ENCODE peak calls at places on chromosomes 11 and 22, in six cellular contexts. R is spleen, D is Panc1, H is lower leg skin, Y is HCT116, S is endothelial cell of umbilical vein. B is an unnamed sample.

GRCh38 chr11:5092821-5093585 is 23.6 kb downstream of the OR52E1 start:
- DNase-seq in D (no peak), H (no peak), Y (no peak), S (no peak), R (no peak), B (peak; percentile 67)

GRCh38 chr11:115817844-115818565 is 313.8 kb upstream of the CADM1 start:
- DNase-seq in R (no peak), H (no peak), Y (no peak), S (no peak), D (no peak), B (no peak)

GRCh38 chr22:31753005-31753633 is 700 bp upstream of the DEPDC5 start:
- DNase-seq in H (peak; percentile 87), R (peak; percentile 89), D (no peak), Y (no peak), S (no peak), B (no peak)

GRCh38 chr22:32024791-32025190 is 18.3 kb upstream of the SLC5A1 start:
- DNase-seq in R (no peak), S (no peak), H (no peak), Y (no peak), D (no peak), B (no peak)

GRCh38 chr11:129013737-129014475 is 71.2 kb upstream of the TP53AIP1 start:
- DNase-seq in Y (no peak), S (no peak), H (no peak), R (no peak), D (no peak), B (no peak)

GRCh38 chr22:18091916-18092526 is 14.2 kb downstream of the PEX26 start:
- DNase-seq in S (peak; percentile 89), R (no peak), D (no peak), Y (no peak), H (peak; percentile 93), B (no peak)

GRCh38 chr11:93329936-93330445 is 551 bp upstream of the DEUP1 start:
- DNase-seq in D (no peak), H (no peak), R (no peak), Y (no peak), S (no peak), B (no peak)

GRCh38 chr22:48376936-48377335 is 1450.7 kb downstream of the BRD1 start:
- DNase-seq in D (no peak), S (no peak), Y (no peak), H (peak; percentile 57), R (peak; percentile 51), B (no peak)

GRCh38 chr22:47202819-47203553 is 440.5 kb downstream of the TBC1D22A start:
- DNase-seq in Y (no peak), S (no peak), R (peak; percentile 62), D (no peak), H (peak; percentile 78), B (no peak)

GRCh38 chr22:30636226-30637077 is 871 bp downstream of the SLC35E4 start:
- DNase-seq in H (peak; percentile 87), D (no peak), Y (no peak), R (peak; percentile 84), S (peak; percentile 31), B (no peak)

GRCh38 chr22:25718109-25718830 is 23.7 kb upstream of the MYO18B start:
- DNase-seq in R (no peak), D (no peak), S (no peak), H (no peak), Y (no peak), B (no peak)

GRCh38 chr22:40258463-40259046 is 80.8 kb downstream of the TNRC6B start:
- DNase-seq in R (no peak), H (no peak), S (peak; percentile 49), D (no peak), Y (peak; percentile 82), B (no peak)

GRCh38 chr11:124200671-124201070 is 17.5 kb downstream of the OR10D3 start:
- DNase-seq in R (no peak), H (no peak), D (no peak), Y (no peak), S (no peak), B (no peak)

GRCh38 chr22:24380220-24381218 is 46.9 kb upstream of the ADORA2A start:
- DNase-seq in R (no peak), S (no peak), Y (no peak), D (no peak), H (no peak), B (no peak)

GRCh38 chr11:18364495-18365047 is 29.8 kb upstream of the LDHA start:
- DNase-seq in H (no peak), S (no peak), R (no peak), D (no peak), Y (no peak), B (no peak)

GRCh38 chr11:63445720-63446119 is 45.2 kb downstream of the PLAAT5 start:
- DNase-seq in R (no peak), H (no peak), Y (no peak), D (no peak), S (no peak), B (no peak)

GRCh38 chr11:47366020-47366490 is 12.3 kb downstream of the SPI1 start:
- DNase-seq in Y (no peak), D (no peak), H (no peak), S (no peak), R (no peak), B (no peak)

GRCh38 chr11:12125609-12126149 is 15.3 kb downstream of the MICAL2 start:
- DNase-seq in H (no peak), D (no peak), Y (peak; percentile 29), S (no peak), R (no peak), B (no peak)

GRCh38 chr11:10633261-10633660 is 60.3 kb downstream of the IRAG1 start:
- DNase-seq in S (no peak), R (no peak), D (no peak), H (peak; percentile 40), Y (no peak), B (no peak)

GRCh38 chr11:69065136-69065710 is 16.5 kb downstream of the TPCN2 start:
- DNase-seq in Y (no peak), R (no peak), S (no peak), H (no peak), D (no peak), B (no peak)

GRCh38 chr11:34755671-34756070 is 134.8 kb downstream of the EHF start:
- DNase-seq in S (no peak), R (no peak), D (no peak), Y (no peak), H (no peak), B (no peak)

GRCh38 chr11:126700773-126701554 is 299.6 kb downstream of the KIRREL3 start:
- DNase-seq in Y (no peak), H (no peak), R (no peak), S (no peak), D (no peak), B (no peak)

GRCh38 chr11:59158206-59159068 is 13.5 kb upstream of the DTX4 start:
- DNase-seq in R (no peak), Y (peak; percentile 47), S (peak; percentile 76), D (no peak), H (no peak), B (peak; percentile 29)

GRCh38 chr22:25403752-25404471 is 160.6 kb upstream of the GRK3 start:
- DNase-seq in Y (no peak), D (no peak), H (no peak), S (no peak), R (no peak), B (no peak)

GRCh38 chr11:119389611-119390254 is 8.2 kb upstream of the USP2 start:
- DNase-seq in R (no peak), D (no peak), H (no peak), S (no peak), Y (no peak), B (no peak)
- TF ChIP-seq CTCF in R (no peak), D (peak; percentile 71), H (no peak), S (no peak), Y (no peak), B (peak; percentile 43)

GRCh38 chr11:6319001-6319878 is 1.1 kb downstream of the CAVIN3 start:
- DNase-seq in R (peak; percentile 76), H (peak; percentile 86), Y (no peak), S (peak; percentile 60), D (peak; percentile 78), B (no peak)
- H3K4me3 ChIP-seq in R (peak overlapping the region; percentile 36), H (peak overlapping the region; percentile 39), Y (peak overlapping the region; percentile 64), S (peak overlapping the region; percentile 19), D (peak overlapping the region; percentile 85), B (peak overlapping the region; percentile 71)

DNA sequence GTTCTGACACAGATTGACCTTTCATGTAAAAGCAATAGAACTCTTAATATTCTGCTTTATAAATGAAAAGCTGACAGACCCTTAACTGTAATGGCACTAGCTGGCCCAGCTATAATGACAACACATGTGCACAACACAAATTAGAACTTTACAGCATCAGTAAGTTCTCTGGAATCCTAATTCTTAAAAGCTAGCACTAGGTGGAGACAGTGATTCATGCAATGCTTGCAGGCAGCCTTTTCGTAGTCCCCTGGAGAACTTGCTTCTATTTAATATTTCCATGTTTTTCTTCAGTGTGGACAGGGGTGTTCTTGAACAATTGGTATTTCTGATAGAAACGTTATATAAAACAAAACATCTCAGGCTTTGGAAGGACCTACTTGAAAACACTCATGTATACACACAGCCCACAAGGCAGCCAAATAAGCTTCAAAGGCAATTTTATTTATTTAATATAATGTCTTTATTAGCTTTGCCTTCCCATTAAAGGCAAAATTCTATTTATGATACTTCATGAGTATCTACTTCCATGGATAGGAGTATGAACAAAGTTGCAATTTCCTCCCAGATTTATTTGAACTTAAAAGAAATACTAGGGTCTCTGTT is 374.3 kb upstream of the MPPED2 start:
- DNase-seq in Y (peak; percentile 35), H (no peak), D (peak; percentile 10), S (peak; percentile 4), R (no peak), B (no peak)
- TF ChIP-seq CTCF in Y (peak; percentile 54), H (no peak), D (peak; percentile 68), S (no peak), R (no peak), B (no peak)

GRCh38 chr11:67271548-67272284 is 5.4 kb downstream of the GRK2 start:
- DNase-seq in S (no peak), Y (no peak), H (peak; percentile 81), D (no peak), R (peak; percentile 88), B (no peak)
- H3K4me3 ChIP-seq in S (no peak overlapping the region), Y (no peak overlapping the region), H (no peak overlapping the region), D (no peak overlapping the region), R (peak overlapping the region; percentile 93), B (no peak overlapping the region)